ENCODE peak calls at places on chromosomes 12 and 14, in seven cellular contexts. H is GM23248, V is HCT116, Z is GM23338, E is PC-3, F is MM.1S, P is hepatocyte. Q is an unnamed sample. For H3K9me2 and H3K4me1, the result is how much of the 10 kb centered on the place peaks cover.

GRCh38 chr14:31388687-31389413 is 31.5 kb downstream of the HEATR5A start:
- DNase-seq in F (peak), Z (no peak), H (peak), V (no peak), P (peak), E (no peak), Q (no peak)

GRCh38 chr14:94918896-94919295 is 149.0 kb upstream of the GSC start:
- DNase-seq in E (peak), H (peak), F (no peak), V (peak), Z (no peak), P (no peak), Q (no peak)

GRCh38 chr14:22500954-22501353 is 88.1 kb downstream of the DAD1 start:
- DNase-seq in P (no peak), F (no peak), Z (no peak), E (no peak), V (no peak), H (no peak), Q (no peak)

GRCh38 chr12:65827827-65828231 is 3.5 kb downstream of the HMGA2 start:
- DNase-seq in P (no peak), H (peak), Z (peak), V (no peak), E (peak), F (no peak), Q (no peak)

GRCh38 chr14:105742531-105742848 is 216.1 kb downstream of the TMEM121 start:
- DNase-seq in V (no peak), P (no peak), H (no peak), Z (no peak), E (no peak), F (no peak), Q (no peak)

GRCh38 chr14:96117997-96118790 is 79.0 kb downstream of the C14orf132 start:
- DNase-seq in E (no peak), H (no peak), F (no peak), P (no peak), Z (no peak), V (no peak), Q (no peak)

GRCh38 chr12:123621619-123622530 is 11.6 kb downstream of the EIF2B1 start:
- DNase-seq in P (no peak), V (no peak), E (no peak), F (no peak), Z (no peak), H (peak), Q (no peak)

GRCh38 chr12:132396657-132397056 is 67.3 kb upstream of the GALNT9 start:
- DNase-seq in P (no peak), V (no peak), E (no peak), H (no peak), F (no peak), Z (no peak), Q (no peak)

GRCh38 chr14:71933026-71933587 is 878 bp downstream of the RGS6 start:
- DNase-seq in V (no peak), H (peak), P (peak), Z (peak), E (no peak), F (no peak), Q (no peak)

GRCh38 chr12:124391340-124392261 is 96.7 kb downstream of the RFLNA start:
- DNase-seq in Z (no peak), F (peak), V (peak), H (peak), P (no peak), E (peak), Q (peak)

GRCh38 chr12:64792128-64792527 is 32.3 kb upstream of the TBC1D30 start:
- DNase-seq in V (no peak), F (no peak), Z (no peak), H (no peak), E (no peak), P (no peak), Q (no peak)

DNA sequence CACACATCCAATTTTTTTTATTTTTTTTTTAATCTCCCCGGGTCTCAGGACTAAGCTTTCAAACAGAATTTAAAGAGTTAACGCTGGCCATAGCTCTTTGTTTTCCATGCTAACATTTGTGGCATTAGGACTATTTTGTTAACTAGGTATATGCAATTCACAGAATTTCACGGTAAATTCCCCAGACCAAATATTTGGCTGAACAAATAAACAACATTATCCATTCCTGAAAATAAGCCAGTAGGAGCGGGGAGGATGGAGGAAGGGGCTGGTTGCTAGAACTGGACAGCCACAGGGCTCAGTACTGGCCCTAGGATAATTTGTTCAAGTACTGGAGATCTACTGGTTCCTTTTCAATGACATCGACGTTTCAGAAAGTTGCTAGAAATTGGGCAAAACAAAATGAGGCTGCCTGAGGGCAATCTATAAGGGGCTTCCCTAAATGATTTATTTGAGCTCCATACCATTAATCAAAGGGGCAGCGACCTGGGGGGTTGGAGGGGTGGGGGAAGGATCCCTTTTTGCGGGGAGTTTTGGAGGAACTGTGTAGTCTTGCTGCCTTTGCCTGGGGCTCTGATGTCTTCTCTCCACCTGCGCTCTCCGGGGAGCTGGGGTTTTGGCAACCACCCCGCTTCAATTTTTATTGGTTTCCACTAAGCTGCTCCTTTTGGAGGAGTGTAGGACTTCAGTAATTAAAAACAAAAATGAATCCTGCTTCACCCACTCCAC is 9.0 kb downstream of the BMP4 start:
- DNase-seq in P (no peak), E (no peak), H (no peak), F (no peak), Z (no peak), V (no peak), Q (no peak)
- TF ChIP-seq EZH2 in P (no peak), E (no peak), H (no peak), F (no peak), Z (peak), V (no peak), Q (no peak)

GRCh38 chr14:44396226-44396625 is 110.9 kb downstream of the FSCB start:
- DNase-seq in Z (no peak), F (no peak), H (no peak), E (no peak), V (no peak), P (no peak), Q (no peak)
- H3K9me2 ChIP-seq in Z (under half), F (under half), H (under half), E (under half), V (under half), P (under half), Q (under half)

GRCh38 chr14:93032301-93032929 is 83.3 kb downstream of the ITPK1 start:
- DNase-seq in P (no peak), H (peak), F (no peak), Z (no peak), E (peak), V (no peak), Q (peak)

GRCh38 chr14:93029911-93030555 is 85.7 kb downstream of the ITPK1 start:
- DNase-seq in F (no peak), V (no peak), Z (no peak), P (no peak), H (no peak), E (peak), Q (no peak)

GRCh38 chr14:93030761-93031160 is 85.0 kb downstream of the ITPK1 start:
- DNase-seq in E (no peak), H (no peak), V (no peak), Z (no peak), F (no peak), P (no peak), Q (no peak)

GRCh38 chr14:93033039-93033982 is 82.4 kb downstream of the ITPK1 start:
- DNase-seq in F (no peak), V (no peak), Z (no peak), E (no peak), P (no peak), H (no peak), Q (no peak)

GRCh38 chr14:93031505-93032300 is 84.0 kb downstream of the ITPK1 start:
- DNase-seq in H (no peak), P (no peak), E (no peak), F (no peak), Z (no peak), V (no peak), Q (no peak)
- H3K4me1 ChIP-seq in H (under half), P (under half), E (under half), F (under half), Z (under half), V (under half), Q (half or more)

GRCh38 chr12:461425-461824 is 1.7 kb downstream of the B4GALNT3 start:
- DNase-seq in H (no peak), F (no peak), Z (no peak), V (no peak), E (no peak), P (peak), Q (no peak)

GRCh38 chr12:460301-461230 is 827 bp downstream of the B4GALNT3 start:
- DNase-seq in Z (peak), H (peak), E (no peak), P (peak), V (no peak), F (no peak), Q (no peak)

GRCh38 chr12:459050-459429 is 699 bp upstream of the B4GALNT3 start:
- DNase-seq in E (no peak), V (no peak), Z (no peak), F (no peak), P (no peak), H (no peak), Q (no peak)

GRCh38 chr12:457676-458075 is 2.1 kb upstream of the B4GALNT3 start:
- DNase-seq in H (no peak), E (peak), F (no peak), V (no peak), Z (no peak), P (no peak), Q (no peak)

DNA sequence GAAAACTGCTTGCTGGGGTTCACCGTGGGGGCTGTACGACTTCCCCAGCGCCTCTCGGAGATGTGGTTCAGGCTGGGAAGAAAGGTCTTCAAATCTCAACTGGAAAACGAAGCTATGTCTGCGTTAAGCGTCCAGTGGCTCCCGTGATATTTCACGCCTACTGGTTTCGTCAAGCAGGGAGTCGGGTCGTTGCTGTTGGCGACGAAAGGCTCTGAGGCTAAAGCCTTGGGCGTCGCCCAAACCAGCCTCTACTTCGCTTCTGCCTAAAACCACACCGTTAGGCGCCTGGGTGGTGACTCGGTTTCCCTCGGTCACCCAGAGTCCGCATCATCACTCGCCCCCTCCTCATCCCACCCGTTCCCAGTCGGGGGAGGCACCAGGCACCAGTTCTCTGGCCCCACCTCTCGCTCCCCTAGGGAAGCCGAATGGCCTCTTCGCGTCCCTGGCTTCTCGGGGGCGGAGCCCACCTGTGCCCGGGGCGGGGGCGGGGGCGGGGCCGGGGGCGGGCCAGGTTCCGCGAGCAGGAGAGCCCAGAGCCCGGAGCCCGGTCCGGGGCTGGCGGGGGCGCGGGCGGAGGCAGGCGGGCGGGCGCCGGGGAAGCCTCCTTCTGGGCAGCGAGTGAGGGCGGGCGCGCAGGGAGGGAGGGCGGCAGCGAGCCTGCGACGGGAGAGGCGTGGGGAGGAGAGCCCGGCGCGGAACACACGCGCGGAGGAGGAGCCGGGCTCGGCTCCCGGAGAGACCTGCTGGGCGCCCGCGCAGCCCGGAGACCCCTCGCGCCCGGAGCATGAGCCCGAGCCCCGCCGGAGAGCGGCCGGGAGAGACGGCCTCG is at the start of gene B4GALNT3:
- DNase-seq in P (peak), F (peak), H (peak), V (peak), E (peak), Z (peak), Q (no peak)
- TF ChIP-seq EZH2 in P (no peak), F (no peak), H (no peak), V (no peak), E (no peak), Z (no peak), Q (no peak)

GRCh38 chr12:89924191-89924590 is 215.6 kb upstream of the ATP2B1 start:
- DNase-seq in F (no peak), P (no peak), E (no peak), Z (no peak), H (no peak), V (no peak), Q (no peak)

GRCh38 chr12:89920866-89921265 is 212.2 kb upstream of the ATP2B1 start:
- DNase-seq in P (no peak), H (no peak), V (no peak), Z (no peak), F (no peak), E (no peak), Q (no peak)

GRCh38 chr12:89919241-89919906 is 210.7 kb upstream of the ATP2B1 start:
- DNase-seq in F (no peak), E (peak), Z (no peak), V (no peak), H (no peak), P (no peak), Q (no peak)

GRCh38 chr12:89918172-89918880 is 209.7 kb upstream of the ATP2B1 start:
- DNase-seq in P (peak), Z (no peak), F (no peak), H (no peak), V (no peak), E (peak), Q (no peak)
- H3K9me2 ChIP-seq in P (under half), Z (under half), F (under half), H (under half), V (under half), E (under half), Q (under half)

DNA sequence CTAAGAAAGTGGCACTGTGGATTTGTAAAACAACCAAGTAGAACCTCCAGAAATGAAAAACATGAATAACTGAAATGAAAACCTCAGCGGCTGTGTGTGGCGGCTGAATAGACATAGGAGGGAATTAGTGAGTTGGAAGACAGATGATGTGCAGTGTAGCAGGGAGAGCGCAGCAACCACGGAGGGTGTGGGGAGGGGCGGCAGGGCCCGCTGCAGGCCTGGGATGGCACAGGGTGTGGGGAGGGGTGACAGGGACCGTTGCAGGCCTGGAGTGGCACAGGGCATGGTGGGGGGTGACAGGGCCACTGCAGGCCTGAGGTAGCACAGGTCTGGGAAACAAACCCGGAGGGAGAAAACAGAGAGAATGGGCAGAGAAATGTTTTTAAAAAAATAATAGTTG is 51.1 kb downstream of the BEGAIN start:
- DNase-seq in F (no peak), H (no peak), Z (no peak), P (no peak), E (no peak), V (no peak), Q (no peak)
- H3K4me1 ChIP-seq in F (under half), H (under half), Z (under half), P (under half), E (under half), V (under half), Q (under half)

GRCh38 chr12:75207338-75208083 is 2.1 kb downstream of the KCNC2 start:
- DNase-seq in V (no peak), E (no peak), P (no peak), H (no peak), Z (peak), F (no peak), Q (no peak)
- TF ChIP-seq EZH2 in V (no peak), E (no peak), P (peak), H (no peak), Z (peak), F (no peak), Q (no peak)

DNA sequence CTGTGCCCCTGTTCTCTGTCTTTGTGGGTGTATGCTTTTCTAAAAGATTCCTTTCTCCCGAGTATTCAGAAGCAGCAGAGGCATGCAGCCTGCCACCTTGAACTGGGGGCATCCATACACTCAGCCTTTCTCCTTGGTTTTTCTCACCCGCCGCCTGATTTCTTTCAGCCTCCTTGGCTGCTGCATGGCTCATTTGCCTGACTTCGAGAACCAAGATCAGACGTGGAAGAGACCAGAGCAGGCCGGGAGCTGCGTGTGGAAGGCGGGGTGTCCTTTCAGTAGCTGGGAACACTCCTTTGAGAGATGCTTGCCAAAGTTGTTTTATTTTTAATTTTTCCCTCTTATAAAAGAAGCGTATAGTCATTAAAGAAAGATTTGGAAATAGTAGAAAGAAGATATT is 53.1 kb downstream of the SLC6A12 start:
- DNase-seq in P (no peak), F (no peak), H (no peak), Z (no peak), V (no peak), E (no peak), Q (no peak)
- H3K9me2 ChIP-seq in P (under half), F (under half), H (under half), Z (under half), V (under half), E (under half), Q (under half)

Q was measured in PC-9.